ENCODE peak calls at places on chromosomes 1 and 21, in four cellular contexts. C is brain microvascular endothelial cell, L is mammary epithelial cell, B is neural crest cell. T is an unnamed sample.

GRCh38 chr1:221543529-221544120 is 198.3 kb downstream of the DUSP10 start:
- DNase-seq in L (peak), B (no peak), C (peak), T (no peak)

GRCh38 chr1:187840557-187840956 is 1011.8 kb downstream of the PLA2G4A start:
- DNase-seq in B (no peak), L (no peak), C (no peak), T (no peak)

GRCh38 chr1:32349211-32349708 is 13.0 kb downstream of the FAM229A start:
- DNase-seq in B (no peak), L (no peak), C (peak), T (no peak)

GRCh38 chr1:234400773-234401172 is 27.5 kb downstream of the COA6 start:
- DNase-seq in B (no peak), C (no peak), L (no peak), T (no peak)

GRCh38 chr1:180169641-180170155 is 15.0 kb downstream of the QSOX1 start:
- DNase-seq in L (no peak), C (no peak), B (no peak), T (no peak)

GRCh38 chr1:9361630-9362256 is 69.0 kb downstream of the SPSB1 start:
- DNase-seq in L (no peak), B (no peak), C (no peak), T (no peak)

GRCh38 chr1:220528679-220529529 is 968 bp downstream of the MARK1 start:
- DNase-seq in B (peak), C (no peak), L (peak), T (no peak)

GRCh38 chr1:77614037-77614436 is 68.4 kb downstream of the ZZZ3 start:
- DNase-seq in L (no peak), C (no peak), B (no peak), T (no peak)

GRCh38 chr1:26787381-26787705 is 407 bp upstream of the PIGV start:
- DNase-seq in L (peak), B (no peak), C (peak), T (no peak)

GRCh38 chr1:999797-1000356 is at the start of gene HES4:
- DNase-seq in C (peak), L (peak), B (peak), T (peak)

GRCh38 chr1:212498243-212498642 is 65.5 kb downstream of the NENF start:
- DNase-seq in C (peak), B (no peak), L (peak), T (no peak)

GRCh38 chr1:21293537-21294265 is 3.4 kb upstream of the ECE1 start:
- DNase-seq in L (no peak), B (no peak), C (no peak), T (no peak)

GRCh38 chr21:37366488-37367300 is at the start of gene DYRK1A:
- DNase-seq in L (peak), B (peak), C (peak), T (peak)

GRCh38 chr1:248699099-248699498 is 3.5 kb downstream of the OR14I1 start:
- DNase-seq in B (no peak), C (no peak), L (no peak), T (no peak)

GRCh38 chr1:23442751-23443150 is 18.2 kb upstream of the TCEA3 start:
- DNase-seq in B (no peak), L (no peak), C (no peak), T (no peak)

GRCh38 chr1:244497805-244498204 is 36.7 kb downstream of the CATSPERE start:
- DNase-seq in L (no peak), C (no peak), B (no peak), T (no peak)

GRCh38 chr1:3699596-3699995 is 47.3 kb downstream of the TP73 start:
- DNase-seq in L (no peak), C (no peak), B (no peak), T (no peak)

GRCh38 chr1:34549199-34549598 is 205.6 kb upstream of the GJB5 start:
- DNase-seq in L (peak), B (peak), C (no peak), T (no peak)

GRCh38 chr21:17688912-17689874 is 76.5 kb upstream of the BTG3 start:
- DNase-seq in B (no peak), L (peak), C (peak), T (no peak)

GRCh38 chr1:62437273-62437945 is 560 bp downstream of the USP1 start:
- DNase-seq in B (no peak), L (no peak), C (no peak), T (no peak)

GRCh38 chr1:119204169-119204568 is 63.7 kb upstream of the WARS2 start:
- DNase-seq in B (no peak), L (no peak), C (no peak), T (no peak)

GRCh38 chr21:42796327-42797062 is 82.8 kb downstream of the WDR4 start:
- DNase-seq in C (no peak), B (no peak), L (no peak), T (no peak)

GRCh38 chr1:236997882-236998281 is 6.4 kb downstream of the MT1HL1 start:
- DNase-seq in L (no peak), B (no peak), C (no peak), T (no peak)

GRCh38 chr1:154624756-154625643 is 17.0 kb upstream of the ADAR start:
- DNase-seq in L (peak), B (no peak), C (peak), T (no peak)

GRCh38 chr1:36436820-36437219 is 13.4 kb downstream of the OSCP1 start:
- DNase-seq in C (no peak), B (no peak), L (peak), T (no peak)

GRCh38 chr1:109630881-109631512 is 11.4 kb downstream of the AMPD2 start:
- DNase-seq in C (no peak), B (no peak), L (no peak), T (no peak)

GRCh38 chr1:31765041-31765467 is 914 bp upstream of the ADGRB2 start:
- DNase-seq in B (peak), L (no peak), C (no peak), T (no peak)

GRCh38 chr1:10374442-10374860 is 24.4 kb upstream of the PGD start:
- DNase-seq in B (no peak), C (no peak), L (no peak), T (no peak)

GRCh38 chr1:180136311-180136967 is 18.2 kb upstream of the QSOX1 start:
- DNase-seq in L (no peak), C (no peak), B (no peak), T (no peak)

GRCh38 chr1:32066489-32066873 is 6.3 kb upstream of the TMEM39B start:
- DNase-seq in B (no peak), L (peak), C (peak), T (peak)

GRCh38 chr1:168583571-168583970 is 7.2 kb downstream of the XCL1 start:
- DNase-seq in B (no peak), C (no peak), L (peak), T (no peak)

GRCh38 chr1:38727629-38728175 is 131.9 kb downstream of the RRAGC start:
- DNase-seq in L (no peak), C (no peak), B (no peak), T (no peak)

GRCh38 chr21:40830836-40831235 is 16.1 kb downstream of the DSCAM start:
- DNase-seq in B (no peak), L (no peak), C (no peak), T (no peak)

GRCh38 chr1:233587958-233588799 is 25.7 kb upstream of the KCNK1 start:
- DNase-seq in B (no peak), C (no peak), L (no peak), T (no peak)

GRCh38 chr1:209106237-209106741 is 477.2 kb upstream of the CAMK1G start:
- DNase-seq in L (no peak), B (no peak), C (peak), T (no peak)
- TF ChIP-seq CTCF in L (no peak), B (no peak), C (no peak), T (no peak)

GRCh38 chr1:210291786-210292275 is 36.9 kb upstream of the HHAT start:
- DNase-seq in B (no peak), L (no peak), C (no peak), T (no peak)

GRCh38 chr1:210291088-210291487 is 37.6 kb upstream of the HHAT start:
- DNase-seq in L (no peak), B (no peak), C (no peak), T (no peak)

GRCh38 chr1:210293191-210293607 is 35.5 kb upstream of the HHAT start:
- DNase-seq in B (no peak), C (peak), L (no peak), T (no peak)

GRCh38 chr1:210294991-210295773 is 33.5 kb upstream of the HHAT start:
- DNase-seq in B (peak), C (peak), L (peak), T (no peak)

DNA sequence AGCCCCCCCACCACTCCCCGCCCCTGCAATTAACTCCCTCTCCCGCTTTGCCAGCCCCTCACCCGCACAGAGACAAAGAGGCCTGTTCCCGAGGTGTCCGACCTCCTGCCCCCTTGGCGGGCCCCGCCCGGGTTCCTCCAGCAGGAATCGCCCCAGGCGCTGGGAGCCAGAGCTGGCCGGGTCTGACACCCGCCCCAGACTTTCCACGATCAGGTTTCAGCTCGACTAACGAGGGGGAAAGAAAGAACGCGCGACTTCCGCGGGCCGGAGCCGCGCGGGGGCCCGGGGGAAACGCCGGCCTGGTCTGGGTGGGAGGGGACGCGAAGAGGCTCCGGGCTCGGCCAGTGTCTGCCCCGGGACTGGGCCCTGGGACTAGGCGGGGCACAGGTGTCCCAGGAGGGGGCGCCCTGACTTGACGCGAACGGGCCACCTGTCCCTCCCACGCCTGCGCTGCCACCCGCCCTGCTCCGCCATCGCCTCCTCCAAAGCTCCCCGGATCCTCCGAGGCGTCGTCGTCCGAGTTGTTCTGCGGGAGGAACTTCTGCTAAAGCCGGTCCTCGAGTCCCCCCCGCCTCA is 36.3 kb upstream of the HHAT start:
- DNase-seq in B (peak), C (no peak), L (peak), T (no peak)
- TF ChIP-seq CTCF in B (no peak), C (peak), L (no peak), T (no peak)

DNA sequence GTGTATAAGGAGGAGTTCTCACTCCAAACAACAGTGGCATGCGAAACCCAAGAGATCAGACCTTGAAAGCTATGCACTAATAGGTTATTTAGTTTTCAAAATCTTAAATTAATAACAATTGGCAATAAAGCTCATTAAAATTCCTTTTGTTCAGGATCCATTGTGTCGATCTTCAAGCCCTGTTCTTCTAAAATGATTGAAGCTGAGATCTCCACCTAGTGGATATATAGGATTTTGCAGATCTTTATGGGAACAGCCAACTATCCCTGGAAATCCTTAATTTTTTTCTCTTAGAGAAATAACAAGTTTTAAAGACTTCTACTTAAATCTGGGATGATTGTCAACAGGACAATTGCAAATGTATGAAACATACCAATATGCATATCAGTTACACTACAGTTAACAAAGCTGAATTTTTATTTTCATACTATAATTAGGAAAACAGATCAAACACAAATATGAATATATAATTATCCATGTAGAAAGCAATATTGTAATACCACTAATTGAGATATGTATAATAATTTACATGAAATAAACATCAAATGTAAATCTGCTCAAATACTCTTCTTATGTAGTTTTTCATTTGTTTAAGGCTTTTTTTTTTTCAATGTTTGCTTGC is 43.3 kb downstream of the LRRC53 start:
- DNase-seq in C (no peak), B (no peak), L (peak), T (no peak)
- TF ChIP-seq CTCF in C (peak), B (peak), L (peak), T (peak)

DNA sequence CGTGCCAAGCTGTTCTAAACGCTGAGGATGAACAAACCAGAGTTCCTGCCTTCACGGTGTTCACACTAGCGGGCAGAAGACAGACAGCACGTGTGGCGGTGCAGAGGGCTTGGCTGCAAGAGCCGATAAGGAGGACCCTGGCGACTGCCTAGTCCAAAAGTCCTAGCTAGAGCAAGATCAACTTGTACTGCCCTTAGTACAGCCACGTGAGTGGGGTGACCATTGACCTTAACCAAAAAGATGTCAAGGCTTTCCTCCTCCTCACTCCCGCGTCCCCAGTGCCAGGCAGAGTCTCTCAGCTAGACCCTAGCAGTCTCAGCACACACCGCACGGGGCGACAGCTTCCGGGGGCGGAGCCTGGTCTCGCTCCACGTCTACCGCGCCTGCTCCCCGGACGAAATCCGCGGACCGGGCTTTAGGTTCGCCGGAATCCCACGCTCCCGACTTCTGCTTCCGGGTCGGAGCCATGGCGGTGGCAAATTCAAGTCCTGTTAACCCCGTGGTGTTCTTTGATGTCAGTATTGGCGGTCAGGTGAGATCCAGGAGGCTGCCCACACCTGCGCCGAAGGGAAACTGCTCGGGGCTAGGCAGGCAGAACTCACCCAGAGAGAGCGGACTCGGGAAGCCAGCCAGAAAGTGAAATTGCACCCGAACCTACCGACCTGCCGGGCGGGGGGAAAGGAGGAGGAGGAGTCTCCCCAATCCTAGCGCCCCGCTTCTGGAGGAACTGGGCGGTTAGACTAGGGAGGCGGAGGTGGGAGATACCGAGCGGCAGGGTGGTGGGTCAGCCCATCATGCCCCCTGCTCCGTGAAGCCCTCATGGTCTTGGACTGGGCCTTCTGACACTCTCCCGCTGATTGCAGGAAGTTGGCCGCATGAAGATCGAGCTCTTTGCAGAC is at the start of gene PPIH:
- DNase-seq in C (peak), L (peak), B (peak), T (peak)
- TF ChIP-seq CTCF in C (peak), L (no peak), B (peak), T (no peak)

GRCh38 chr1:113976609-113977278 is 2.5 kb upstream of the OLFML3 start:
- DNase-seq in C (peak), B (peak), L (no peak), T (no peak)
- TF ChIP-seq CTCF in C (peak), B (peak), L (peak), T (peak)

DNA sequence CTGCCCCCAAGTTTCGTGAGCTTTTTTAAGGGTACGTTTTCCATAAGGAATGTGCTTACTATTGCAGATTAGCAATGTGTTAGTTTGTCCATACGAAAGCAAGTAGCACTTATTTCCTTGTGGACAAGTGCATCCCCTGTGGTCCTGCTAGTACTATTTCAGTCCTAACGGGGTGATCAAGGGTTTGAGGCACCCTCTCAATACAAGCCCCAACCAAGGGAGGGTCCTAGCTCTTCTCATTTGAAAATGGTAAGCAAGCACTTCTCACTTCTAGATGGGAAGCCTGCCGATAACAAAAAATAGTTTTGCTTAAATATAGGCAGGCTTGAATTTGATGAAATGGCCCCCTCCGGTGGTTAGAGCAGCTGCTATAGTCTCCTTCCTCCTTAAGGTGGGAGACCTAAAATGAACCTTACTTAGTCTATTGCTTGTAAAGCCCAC is 64.0 kb upstream of the HMCN1 start:
- DNase-seq in C (peak), B (peak), L (peak), T (no peak)
- TF ChIP-seq CTCF in C (peak), B (peak), L (peak), T (peak)

GRCh38 chr1:29123871-29124365 is at the start of gene TMEM200B:
- DNase-seq in C (no peak), L (no peak), B (no peak), T (no peak)

GRCh38 chr1:29125237-29125641 is 1.5 kb upstream of the TMEM200B start:
- DNase-seq in L (no peak), C (no peak), B (peak), T (no peak)

GRCh38 chr1:29122987-29123870 is 474 bp downstream of the TMEM200B start:
- DNase-seq in L (no peak), C (no peak), B (peak), T (no peak)

GRCh38 chr1:29126198-29126597 is 2.5 kb upstream of the TMEM200B start:
- DNase-seq in C (no peak), B (no peak), L (no peak), T (no peak)

DNA sequence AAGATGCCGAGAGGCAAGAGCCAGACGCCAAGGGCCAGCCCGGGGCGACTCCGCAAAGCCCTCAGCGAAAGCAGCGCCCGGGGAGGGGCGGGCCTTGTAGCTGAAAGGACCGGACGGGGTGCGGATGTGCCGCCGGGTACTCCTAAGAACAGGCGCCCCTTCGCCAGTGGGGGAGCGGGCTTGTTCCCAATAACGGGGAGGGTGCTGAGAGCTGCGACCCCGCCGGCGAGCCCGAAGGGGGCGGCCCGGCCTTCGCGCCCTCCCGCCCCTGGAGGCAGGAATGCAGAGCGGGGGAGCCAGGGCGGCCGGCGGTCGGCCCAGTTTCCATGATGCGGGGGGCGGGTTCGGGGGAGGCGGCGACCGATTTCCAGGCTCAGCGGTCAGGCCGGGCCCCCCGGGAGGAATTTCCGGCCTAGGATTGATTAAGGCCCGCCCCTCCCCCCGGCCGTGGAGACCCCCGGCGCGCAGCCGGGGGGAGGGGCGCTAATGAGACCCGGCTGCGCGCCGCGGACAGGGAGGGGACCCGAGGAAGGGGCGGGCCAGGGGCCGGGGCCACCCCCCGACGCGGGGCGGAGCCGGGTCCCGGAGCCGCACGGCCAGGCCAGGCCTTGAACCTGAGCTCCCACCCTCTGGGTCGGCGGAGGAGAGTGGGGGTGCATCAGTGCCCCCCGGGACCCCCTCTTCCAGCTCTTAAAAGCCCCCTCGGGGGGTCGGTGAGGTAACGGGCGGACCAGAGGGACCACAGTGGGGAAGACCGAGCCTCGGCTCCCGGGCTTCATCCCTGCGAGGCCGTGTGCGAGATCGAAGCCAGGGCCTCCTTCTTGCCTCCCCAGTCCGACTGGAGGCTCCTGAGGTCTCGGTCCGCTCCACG is 898 bp upstream of the TMEM200B start:
- DNase-seq in L (peak), C (peak), B (peak), T (no peak)
- TF ChIP-seq CTCF in L (peak), C (peak), B (peak), T (no peak)

GRCh38 chr1:94819945-94820746 is at the start of gene SLC44A3:
- DNase-seq in L (peak), C (no peak), B (peak), T (no peak)
- TF ChIP-seq CTCF in L (no peak), C (peak), B (no peak), T (no peak)

GRCh38 chr1:41497631-41498030 is 13.1 kb upstream of the EDN2 start:
- DNase-seq in L (no peak), B (no peak), C (no peak), T (no peak)

GRCh38 chr1:41494351-41495170 is 10.1 kb upstream of the EDN2 start:
- DNase-seq in C (no peak), B (no peak), L (no peak), T (no peak)

GRCh38 chr1:41497056-41497440 is 12.6 kb upstream of the EDN2 start:
- DNase-seq in L (no peak), B (no peak), C (no peak), T (no peak)

GRCh38 chr1:41495171-41495948 is 10.9 kb upstream of the EDN2 start:
- DNase-seq in L (no peak), C (no peak), B (no peak), T (no peak)

GRCh38 chr1:41496080-41497055 is 11.9 kb upstream of the EDN2 start:
- DNase-seq in C (no peak), L (peak), B (peak), T (no peak)
- TF ChIP-seq CTCF in C (no peak), L (no peak), B (no peak), T (no peak)

GRCh38 chr1:7641587-7642417 is 129.3 kb upstream of the VAMP3 start:
- DNase-seq in B (no peak), L (no peak), C (no peak), T (no peak)
- TF ChIP-seq CTCF in B (no peak), L (no peak), C (peak), T (no peak)